ENCODE peak calls at places on chromosomes 5 and 9, in four cellular contexts. V, Y, G and A are unnamed samples.
A peak's percentile ranks its signal among the peaks of the same experiment; 100 is the strongest.

GRCh38 chr9:133707065-133707760 is 30.9 kb downstream of the SARDH start:
- DNase-seq in V (no peak), Y (peak; percentile 61), G (no peak), A (peak; percentile 43)

GRCh38 chr9:17578911-17579793 is at the start of gene SH3GL2:
- DNase-seq in V (peak; percentile 73), Y (peak; percentile 20), G (no peak), A (peak; percentile 93)

GRCh38 chr5:139762624-139763170 is 32.9 kb upstream of the PSD2 start:
- DNase-seq in V (no peak), Y (no peak), G (no peak), A (no peak)

GRCh38 chr9:26375448-26375847 is 517.2 kb downstream of the CAAP1 start:
- DNase-seq in V (no peak), Y (no peak), G (no peak), A (no peak)

GRCh38 chr5:170546257-170546656 is 42.4 kb downstream of the KCNIP1 start:
- DNase-seq in V (no peak), Y (peak; percentile 32), G (no peak), A (peak; percentile 22)

GRCh38 chr5:139394654-139395566 is at the start of gene PROB1:
- DNase-seq in V (no peak), Y (peak; percentile 77), G (peak; percentile 91), A (peak; percentile 79)

GRCh38 chr5:148312159-148312558 is at the start of gene SPINK7:
- DNase-seq in V (no peak), Y (no peak), G (no peak), A (no peak)

GRCh38 chr9:108562176-108562575 is 293.6 kb downstream of the ACTL7B start:
- DNase-seq in V (no peak), Y (no peak), G (no peak), A (no peak)

GRCh38 chr9:134570151-134570621 is 71.4 kb upstream of the COL5A1 start:
- DNase-seq in V (peak; percentile 15), Y (peak; percentile 10), G (peak; percentile 84), A (peak; percentile 27)

GRCh38 chr5:176337913-176338312 is 23.7 kb downstream of the KIAA1191 start:
- DNase-seq in V (no peak), Y (no peak), G (no peak), A (no peak)

GRCh38 chr5:99928490-99928889 is 606.7 kb upstream of the FAM174A start:
- DNase-seq in V (no peak), Y (no peak), G (no peak), A (no peak)

GRCh38 chr9:114392749-114393112 is 4.9 kb upstream of the AKNA start:
- DNase-seq in V (no peak), Y (no peak), G (no peak), A (no peak)

GRCh38 chr9:38079410-38080105 is 10.5 kb upstream of the SHB start:
- DNase-seq in V (peak; percentile 54), Y (no peak), G (peak; percentile 3), A (peak; percentile 54)

DNA sequence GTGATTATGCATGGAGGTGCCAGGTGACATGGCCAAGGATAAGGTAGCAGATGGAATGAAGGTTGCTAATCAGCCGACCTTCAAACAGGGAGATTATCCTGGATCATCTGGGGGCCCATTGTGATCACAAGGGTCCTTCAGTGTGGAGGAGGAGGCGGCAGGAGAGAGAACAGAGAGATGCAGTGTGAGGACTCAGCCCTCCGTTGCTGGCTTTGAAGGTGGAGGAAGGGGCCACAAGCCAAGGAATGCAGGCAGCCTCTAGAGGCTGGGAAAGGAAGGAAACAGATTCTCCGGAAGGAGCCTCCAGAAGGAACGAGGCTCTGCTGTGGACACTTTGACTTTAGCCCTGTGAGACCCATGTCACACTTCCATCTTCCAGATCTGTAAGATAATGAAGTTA is 27.4 kb upstream of the EEIG1 start:
- DNase-seq in V (no peak), Y (no peak), G (no peak), A (no peak)
- H3K4me1 ChIP-seq in V (peaks cover 35% of the 10 kb centered on the region), Y (peaks cover 35% of the 10 kb centered on the region), G (peaks cover 23% of the 10 kb centered on the region), A (no peaks in the 10 kb centered on the region)

DNA sequence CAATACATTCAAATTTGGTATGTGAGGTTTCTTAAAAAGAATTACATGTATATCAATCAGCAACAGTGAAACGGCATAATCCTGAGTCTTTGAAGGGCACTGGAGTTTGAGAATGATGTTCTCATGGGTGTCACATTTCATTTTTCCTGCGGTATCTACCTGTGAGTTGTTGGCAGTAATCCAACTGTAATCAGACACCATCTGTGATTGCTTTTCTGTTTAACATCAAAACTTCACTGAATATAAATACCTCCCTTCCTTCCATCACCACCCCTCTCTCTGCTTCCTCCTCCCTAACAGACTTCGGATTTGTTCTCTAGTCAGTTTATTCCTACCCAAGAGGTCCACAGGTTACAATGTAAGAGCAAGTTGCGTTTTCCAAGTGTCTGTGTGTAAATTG is 275.2 kb upstream of the PCSK5 start:
- DNase-seq in V (no peak), Y (no peak), G (no peak), A (no peak)
- H3K27ac ChIP-seq in V (no peak overlapping the region), Y (no peak overlapping the region), G (no peak overlapping the region), A (no peak overlapping the region)

GRCh38 chr5:76475358-76475757 is 72.3 kb downstream of the IQGAP2 start:
- DNase-seq in V (no peak), Y (no peak), G (no peak), A (no peak)
- H3K4me1 ChIP-seq in V (no peaks in the 10 kb centered on the region), Y (no peaks in the 10 kb centered on the region), G (no peaks in the 10 kb centered on the region), A (peaks cover 8% of the 10 kb centered on the region)

DNA sequence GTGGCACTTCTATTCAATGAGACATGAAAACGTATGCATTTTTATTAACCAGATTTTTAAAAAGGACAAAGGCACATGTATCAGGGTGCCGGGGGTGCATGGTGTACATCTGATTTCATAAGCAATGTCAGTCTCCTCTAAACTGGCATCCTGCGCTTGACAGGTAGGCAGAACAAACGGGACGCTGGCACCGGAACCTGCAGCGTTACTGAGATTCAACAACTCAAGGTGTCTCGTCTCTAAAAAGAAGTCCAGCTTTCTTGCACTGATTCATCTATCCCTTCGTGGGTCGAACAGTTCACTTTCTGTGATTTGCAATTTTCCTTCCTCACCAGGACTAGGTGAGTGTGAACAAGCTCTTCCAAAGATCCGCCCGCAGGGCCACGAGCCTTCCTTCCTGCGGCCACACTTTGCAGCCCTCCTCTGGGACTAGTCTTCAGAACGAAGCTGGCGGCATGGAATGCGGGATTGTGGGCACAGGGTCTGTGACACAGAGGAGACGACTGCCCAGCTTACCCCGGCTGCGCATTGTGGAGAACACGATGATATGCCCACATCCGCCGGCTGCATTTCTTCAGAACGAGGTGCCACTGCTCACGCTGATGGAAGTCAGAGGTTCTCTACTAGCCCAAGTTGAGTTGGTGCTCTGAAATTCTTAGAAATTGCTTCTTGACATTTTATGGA is 7.2 kb downstream of the SLC6A3 start:
- DNase-seq in V (no peak), Y (no peak), G (no peak), A (peak; percentile 27)
- H3K27ac ChIP-seq in V (no peak overlapping the region), Y (no peak overlapping the region), G (no peak overlapping the region), A (no peak overlapping the region)